ENCODE peak calls at places on chromosomes 12 and 14, in six cellular contexts. I is stimulated activated CD4-positive, alpha-beta T cell treated with anti-CD3 and anti-CD28 coated beads, Interleukin-4, amount 100 ng/mL, for 1 hour; V is left cardiac atrium; P is activated CD4-positive, CD25-positive, alpha-beta regulatory T cell treated with anti-CD3 and anti-CD28 coated beads, Interleukin-2, amount 50 U/mL, for 16 hours; Y is iris pigment epithelial cell; Q is H9. G is an unnamed sample.

GRCh38 chr12:118866346-118866745 is 115.0 kb upstream of the SRRM4 start:
- DNase-seq in I (no peak), V (no peak), P (no peak), Y (no peak), Q (no peak), G (no peak)

GRCh38 chr12:98618952-98619351 is 25.5 kb downstream of the SLC25A3 start:
- DNase-seq in I (no peak), V (no peak), P (no peak), Y (peak), Q (no peak), G (no peak)

GRCh38 chr12:132427999-132428871 is 61.7 kb upstream of the FBRSL1 start:
- DNase-seq in I (no peak), V (no peak), P (no peak), Y (peak), Q (no peak), G (no peak)

GRCh38 chr14:99982449-99983250 is 82.6 kb upstream of the EVL start:
- DNase-seq in I (peak), V (peak), P (peak), Y (peak), Q (peak), G (no peak)

GRCh38 chr12:98227162-98227561 is 288.2 kb upstream of the TMPO start:
- DNase-seq in I (no peak), V (no peak), P (no peak), Y (peak), Q (no peak), G (no peak)

GRCh38 chr14:90676356-90676755 is 139.9 kb downstream of the TTC7B start:
- DNase-seq in I (no peak), V (no peak), P (no peak), Y (no peak), Q (no peak), G (no peak)

GRCh38 chr12:111424189-111424792 is 18.6 kb downstream of the SH2B3 start:
- DNase-seq in I (no peak), V (no peak), P (no peak), Y (no peak), Q (no peak), G (no peak)

GRCh38 chr12:123882306-123882705 is 90.3 kb downstream of the CCDC92 start:
- DNase-seq in I (no peak), V (no peak), P (no peak), Y (no peak), Q (no peak), G (no peak)

GRCh38 chr12:109727039-109727723 is 13.6 kb downstream of the FAM222A start:
- DNase-seq in I (no peak), V (peak), P (no peak), Y (no peak), Q (peak), G (peak)